ENCODE peak calls at places on chromosomes 13 and 19, in four cellular contexts. One of them, this sample, is unnamed.

GRCh38 chr19:2333027-2333806 is 4.7 kb downstream of the SPPL2B start:
- DNase-seq in effector memory CD4-positive, alpha-beta T cell: no peak
- DNase-seq in fibroblast of pulmonary artery: no peak
- DNase-seq in RWPE1: no peak
- DNase-seq in this sample: no peak

GRCh38 chr13:44816701-44817684 is 172.3 kb downstream of the NUFIP1 start:
- DNase-seq in fibroblast of pulmonary artery: peak
- DNase-seq in effector memory CD4-positive, alpha-beta T cell: no peak
- DNase-seq in RWPE1: peak
- DNase-seq in this sample: no peak

GRCh38 chr19:47499371-47499770 is 15.4 kb upstream of the KPTN start:
- DNase-seq in RWPE1: no peak
- DNase-seq in effector memory CD4-positive, alpha-beta T cell: no peak
- DNase-seq in fibroblast of pulmonary artery: no peak
- DNase-seq in this sample: no peak

GRCh38 chr19:10450853-10451609 is 30.7 kb downstream of the PDE4A start:
- DNase-seq in RWPE1: peak
- DNase-seq in effector memory CD4-positive, alpha-beta T cell: no peak
- DNase-seq in fibroblast of pulmonary artery: no peak
- DNase-seq in this sample: no peak

GRCh38 chr13:75414036-75414827 is 67.7 kb downstream of the TBC1D4 start:
- DNase-seq in fibroblast of pulmonary artery: no peak
- DNase-seq in RWPE1: no peak
- DNase-seq in effector memory CD4-positive, alpha-beta T cell: no peak
- DNase-seq in this sample: no peak

GRCh38 chr13:101408992-101409656 is 7.2 kb downstream of the NALCN start:
- DNase-seq in fibroblast of pulmonary artery: no peak
- DNase-seq in RWPE1: no peak
- DNase-seq in effector memory CD4-positive, alpha-beta T cell: no peak
- DNase-seq in this sample: no peak

GRCh38 chr19:38848299-38849146 is 1.3 kb downstream of the HNRNPL start:
- DNase-seq in effector memory CD4-positive, alpha-beta T cell: no peak
- DNase-seq in fibroblast of pulmonary artery: no peak
- DNase-seq in RWPE1: no peak
- DNase-seq in this sample: no peak

GRCh38 chr19:9953802-9954542 is 17.7 kb upstream of the OLFM2 start:
- DNase-seq in RWPE1: no peak
- DNase-seq in effector memory CD4-positive, alpha-beta T cell: no peak
- DNase-seq in fibroblast of pulmonary artery: no peak
- DNase-seq in this sample: peak

GRCh38 chr19:50392759-50393158 is 8.6 kb downstream of the POLD1 start:
- DNase-seq in RWPE1: no peak
- DNase-seq in effector memory CD4-positive, alpha-beta T cell: no peak
- DNase-seq in fibroblast of pulmonary artery: no peak
- DNase-seq in this sample: no peak

GRCh38 chr19:47124937-47125668 is 5.5 kb upstream of the SAE1 start:
- DNase-seq in fibroblast of pulmonary artery: peak
- DNase-seq in RWPE1: peak
- DNase-seq in effector memory CD4-positive, alpha-beta T cell: no peak
- DNase-seq in this sample: no peak

GRCh38 chr13:30829145-30829544 is 76.9 kb upstream of the MEDAG start:
- DNase-seq in fibroblast of pulmonary artery: peak
- DNase-seq in effector memory CD4-positive, alpha-beta T cell: no peak
- DNase-seq in RWPE1: peak
- DNase-seq in this sample: no peak

GRCh38 chr19:51441410-51442390 is 16.6 kb downstream of the SIGLEC8 start:
- DNase-seq in effector memory CD4-positive, alpha-beta T cell: peak
- DNase-seq in fibroblast of pulmonary artery: no peak
- DNase-seq in RWPE1: peak
- DNase-seq in this sample: no peak

GRCh38 chr19:18167975-18168645 is 5.5 kb upstream of the IFI30 start:
- DNase-seq in fibroblast of pulmonary artery: peak
- DNase-seq in RWPE1: peak
- DNase-seq in effector memory CD4-positive, alpha-beta T cell: peak
- DNase-seq in this sample: no peak

GRCh38 chr19:18417250-18418033 is 1.8 kb upstream of the SSBP4 start:
- DNase-seq in fibroblast of pulmonary artery: peak
- DNase-seq in effector memory CD4-positive, alpha-beta T cell: no peak
- DNase-seq in RWPE1: no peak
- DNase-seq in this sample: no peak

GRCh38 chr19:1591421-1592022 is 1.1 kb downstream of the MBD3 start:
- DNase-seq in effector memory CD4-positive, alpha-beta T cell: no peak
- DNase-seq in RWPE1: no peak
- DNase-seq in fibroblast of pulmonary artery: peak
- DNase-seq in this sample: no peak

GRCh38 chr13:22596157-22596863 is 584.5 kb upstream of the SGCG start:
- DNase-seq in RWPE1: no peak
- DNase-seq in effector memory CD4-positive, alpha-beta T cell: no peak
- DNase-seq in fibroblast of pulmonary artery: no peak
- DNase-seq in this sample: no peak

GRCh38 chr19:3692141-3693029 is 7.9 kb downstream of the PIP5K1C start:
- DNase-seq in RWPE1: no peak
- DNase-seq in fibroblast of pulmonary artery: no peak
- DNase-seq in effector memory CD4-positive, alpha-beta T cell: peak
- DNase-seq in this sample: no peak

GRCh38 chr19:19403373-19403901 is 2.0 kb upstream of the GATAD2A start:
- DNase-seq in fibroblast of pulmonary artery: no peak
- DNase-seq in effector memory CD4-positive, alpha-beta T cell: no peak
- DNase-seq in RWPE1: peak
- DNase-seq in this sample: no peak

GRCh38 chr19:55809381-55810058 is 22.3 kb downstream of the NLRP11 start:
- DNase-seq in RWPE1: no peak
- DNase-seq in fibroblast of pulmonary artery: peak
- DNase-seq in effector memory CD4-positive, alpha-beta T cell: peak
- DNase-seq in this sample: peak

GRCh38 chr13:36282818-36283432 is 14.7 kb downstream of the CCDC169 start:
- DNase-seq in fibroblast of pulmonary artery: peak
- DNase-seq in RWPE1: peak
- DNase-seq in effector memory CD4-positive, alpha-beta T cell: no peak
- DNase-seq in this sample: no peak

GRCh38 chr19:43774103-43774939 is 6.5 kb downstream of the KCNN4 start:
- DNase-seq in RWPE1: no peak
- DNase-seq in fibroblast of pulmonary artery: peak
- DNase-seq in effector memory CD4-positive, alpha-beta T cell: no peak
- DNase-seq in this sample: peak

GRCh38 chr19:21593934-21594844 is 88.8 kb downstream of the ZNF429 start:
- DNase-seq in RWPE1: no peak
- DNase-seq in effector memory CD4-positive, alpha-beta T cell: no peak
- DNase-seq in fibroblast of pulmonary artery: no peak
- DNase-seq in this sample: peak

GRCh38 chr13:80873589-80873988 is 532.7 kb upstream of the SPRY2 start:
- DNase-seq in RWPE1: no peak
- DNase-seq in effector memory CD4-positive, alpha-beta T cell: no peak
- DNase-seq in fibroblast of pulmonary artery: no peak
- DNase-seq in this sample: no peak

GRCh38 chr19:1745589-1746031 is 7.7 kb upstream of the ONECUT3 start:
- DNase-seq in RWPE1: no peak
- DNase-seq in fibroblast of pulmonary artery: peak
- DNase-seq in effector memory CD4-positive, alpha-beta T cell: no peak
- DNase-seq in this sample: no peak

GRCh38 chr19:47032171-47032811 is 12.7 kb downstream of the NPAS1 start:
- DNase-seq in RWPE1: peak
- DNase-seq in fibroblast of pulmonary artery: no peak
- DNase-seq in effector memory CD4-positive, alpha-beta T cell: peak
- DNase-seq in this sample: no peak

GRCh38 chr19:19643158-19644053 is at the start of gene GMIP:
- DNase-seq in fibroblast of pulmonary artery: peak
- DNase-seq in effector memory CD4-positive, alpha-beta T cell: peak
- DNase-seq in RWPE1: peak
- DNase-seq in this sample: peak

GRCh38 chr13:89923731-89924130 is 1423.8 kb upstream of the MIR17HG start:
- DNase-seq in fibroblast of pulmonary artery: peak
- DNase-seq in effector memory CD4-positive, alpha-beta T cell: no peak
- DNase-seq in RWPE1: peak
- DNase-seq in this sample: no peak

GRCh38 chr19:3285647-3286176 is 61.3 kb downstream of the CELF5 start:
- DNase-seq in effector memory CD4-positive, alpha-beta T cell: peak
- DNase-seq in RWPE1: no peak
- DNase-seq in fibroblast of pulmonary artery: peak
- DNase-seq in this sample: no peak

GRCh38 chr13:48273346-48273745 is 30.2 kb upstream of the RB1 start:
- DNase-seq in effector memory CD4-positive, alpha-beta T cell: no peak
- DNase-seq in RWPE1: no peak
- DNase-seq in fibroblast of pulmonary artery: no peak
- DNase-seq in this sample: no peak

GRCh38 chr19:8209965-8210659 is 942 bp downstream of the CERS4 start:
- DNase-seq in fibroblast of pulmonary artery: no peak
- DNase-seq in effector memory CD4-positive, alpha-beta T cell: no peak
- DNase-seq in RWPE1: no peak
- DNase-seq in this sample: peak

GRCh38 chr19:21568816-21569496 is 63.6 kb downstream of the ZNF429 start:
- DNase-seq in effector memory CD4-positive, alpha-beta T cell: peak
- DNase-seq in RWPE1: no peak
- DNase-seq in fibroblast of pulmonary artery: peak
- DNase-seq in this sample: peak

GRCh38 chr13:112690242-112690943 is 555 bp downstream of the ATP11A start:
- DNase-seq in RWPE1: peak
- DNase-seq in fibroblast of pulmonary artery: peak
- DNase-seq in effector memory CD4-positive, alpha-beta T cell: peak
- DNase-seq in this sample: no peak

GRCh38 chr19:29810504-29810871 is 1.3 kb upstream of the CCNE1 start:
- DNase-seq in fibroblast of pulmonary artery: no peak
- DNase-seq in effector memory CD4-positive, alpha-beta T cell: no peak
- DNase-seq in RWPE1: peak
- DNase-seq in this sample: no peak

GRCh38 chr19:6476155-6476895 is 5.3 kb downstream of the DENND1C start:
- DNase-seq in RWPE1: peak
- DNase-seq in effector memory CD4-positive, alpha-beta T cell: peak
- DNase-seq in fibroblast of pulmonary artery: peak
- DNase-seq in this sample: peak

GRCh38 chr13:46119883-46120614 is 15.2 kb upstream of the CPB2 start:
- DNase-seq in effector memory CD4-positive, alpha-beta T cell: no peak
- DNase-seq in RWPE1: peak
- DNase-seq in fibroblast of pulmonary artery: peak
- DNase-seq in this sample: no peak